ENCODE peak calls at places on chromosomes 7 and 10, in eight cellular contexts. S, K, E, L, C, I, W and J are unnamed samples. For H3K36me3, the result is how much of the 10 kb centered on the place peaks cover.

GRCh38 chr10:128914681-128915080 is 552.4 kb upstream of the MGMT start:
- DNase-seq in I (no peak), E (no peak), K (no peak), L (no peak), C (no peak), W (peak), S (no peak), J (no peak)

GRCh38 chr10:119488675-119489074 is 53.8 kb downstream of the RGS10 start:
- DNase-seq in L (no peak), K (no peak), E (no peak), W (no peak), I (no peak), C (no peak), S (no peak), J (no peak)

GRCh38 chr7:102064361-102065025 is 222.2 kb upstream of the SH2B2 start:
- DNase-seq in K (peak), E (peak), C (peak), I (no peak), L (no peak), S (no peak), W (no peak), J (no peak)

GRCh38 chr10:133162910-133163856 is 3.2 kb downstream of the KNDC1 start:
- DNase-seq in E (no peak), S (no peak), K (peak), C (no peak), W (no peak), I (no peak), L (no peak), J (no peak)

GRCh38 chr10:14454629-14455028 is 123.9 kb upstream of the FRMD4A start:
- DNase-seq in S (no peak), W (no peak), I (no peak), E (no peak), L (no peak), K (no peak), C (no peak), J (no peak)

GRCh38 chr10:43710772-43711471 is 62.2 kb upstream of the ZNF32 start:
- DNase-seq in C (no peak), I (no peak), E (no peak), L (no peak), W (no peak), S (no peak), K (no peak), J (no peak)

GRCh38 chr10:70441161-70441876 is at the start of gene NODAL:
- DNase-seq in W (no peak), C (no peak), L (no peak), K (no peak), S (no peak), E (peak), I (no peak), J (no peak)

GRCh38 chr7:155808551-155809331 is 3.5 kb downstream of the SHH start:
- DNase-seq in S (no peak), I (no peak), C (no peak), W (no peak), K (no peak), L (no peak), E (peak), J (no peak)

GRCh38 chr10:69898941-69899340 is 97.2 kb downstream of the COL13A1 start:
- DNase-seq in L (no peak), E (no peak), C (no peak), S (no peak), I (no peak), W (no peak), K (no peak), J (no peak)

GRCh38 chr10:62047960-62048383 is 146.5 kb downstream of the ARID5B start:
- DNase-seq in K (no peak), E (no peak), L (no peak), C (no peak), I (no peak), W (peak), S (peak), J (no peak)

GRCh38 chr10:52030975-52031374 is 283.1 kb upstream of the DKK1 start:
- DNase-seq in E (no peak), W (no peak), C (no peak), L (no peak), K (no peak), I (no peak), S (no peak), J (no peak)

GRCh38 chr7:29398011-29398410 is 165.6 kb upstream of the PRR15 start:
- DNase-seq in S (no peak), I (no peak), C (no peak), E (no peak), W (no peak), K (no peak), L (no peak), J (no peak)

GRCh38 chr10:17431871-17432311 is 22.5 kb downstream of the ST8SIA6 start:
- DNase-seq in C (no peak), E (no peak), W (no peak), K (no peak), L (no peak), I (no peak), S (no peak), J (peak)

GRCh38 chr7:73715648-73716317 is 3.7 kb downstream of the STX1A start:
- DNase-seq in L (peak), I (no peak), E (no peak), K (no peak), C (peak), S (peak), W (no peak), J (no peak)

DNA sequence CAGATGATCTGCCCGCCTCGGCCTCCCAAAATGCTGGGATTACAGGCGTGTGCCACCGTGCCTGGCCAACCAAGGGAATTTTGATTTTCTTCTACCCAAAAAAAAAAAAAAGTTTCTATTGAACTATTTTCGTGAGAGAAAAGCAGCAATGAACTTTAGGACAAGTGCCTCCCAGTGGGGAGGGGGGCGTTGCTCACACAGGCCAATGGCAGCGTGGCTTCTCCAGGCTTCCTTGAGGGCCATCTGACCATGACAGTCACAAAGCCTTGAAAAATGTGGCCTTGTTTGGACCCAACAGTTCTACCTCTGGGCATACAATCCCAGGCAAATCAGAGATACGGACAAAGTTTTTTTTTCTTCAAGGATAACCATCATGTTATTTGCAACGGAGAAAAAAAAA is 56.0 kb downstream of the TNRC18 start:
- DNase-seq in E (no peak), I (no peak), L (no peak), W (no peak), K (no peak), C (no peak), S (no peak), J (peak)
- H3K36me3 ChIP-seq in E (under half), I (under half), L (under half), W (under half), K (under half), C (under half), S (under half), J (under half)

DNA sequence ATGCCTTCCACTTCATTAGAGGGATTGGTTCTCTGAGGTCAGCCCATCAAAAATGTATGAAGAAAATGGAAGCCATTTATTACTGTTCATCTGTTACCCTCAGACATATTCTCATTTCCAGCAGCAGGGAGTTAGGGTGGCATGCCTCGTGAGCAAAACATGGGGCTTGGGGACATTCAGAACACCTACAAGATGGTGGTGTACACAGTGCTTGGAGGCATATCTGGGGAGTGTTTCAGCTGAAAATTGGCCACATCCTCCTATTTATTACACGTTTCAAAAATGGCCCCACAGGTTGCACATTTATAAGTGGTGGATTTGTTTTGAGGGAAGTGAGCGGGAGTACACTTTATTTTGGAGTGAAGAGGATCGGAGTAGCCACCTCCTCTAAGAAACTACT is 93.4 kb downstream of the SPAG6 start:
- DNase-seq in E (no peak), S (no peak), I (no peak), K (no peak), C (no peak), L (no peak), W (no peak), J (no peak)
- H3K4me3 ChIP-seq in E (no peak), S (no peak), I (no peak), K (no peak), C (peak), L (no peak), W (peak), J (no peak)

DNA sequence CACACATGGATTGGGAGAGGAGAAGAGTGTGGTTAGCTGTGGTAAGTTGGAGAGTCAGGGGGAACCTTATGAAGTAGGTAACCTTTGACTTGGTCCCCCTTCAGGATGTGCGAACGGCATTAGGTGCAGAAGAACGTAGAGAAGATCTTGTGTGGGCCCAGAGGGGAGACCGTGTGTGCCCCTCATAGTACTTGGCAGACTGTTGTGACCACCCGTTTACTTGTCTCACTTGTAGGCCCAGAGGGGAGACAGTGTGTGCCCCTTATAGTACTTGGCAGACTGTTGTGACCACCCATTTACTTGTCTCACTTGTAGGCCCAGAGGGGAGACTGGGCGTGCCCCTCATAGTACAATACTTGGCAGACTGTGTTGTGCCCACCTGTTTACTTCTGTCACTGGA is 2.6 kb downstream of the GTPBP4 start:
- DNase-seq in E (no peak), W (no peak), I (no peak), C (no peak), K (no peak), S (no peak), L (no peak), J (no peak)
- H3K36me3 ChIP-seq in E (under half), W (under half), I (under half), C (under half), K (under half), S (under half), L (under half), J (under half)

GRCh38 chr7:39624202-39624807 is 933 bp downstream of the RALA start:
- DNase-seq in S (peak), K (no peak), C (no peak), L (no peak), E (peak), I (no peak), W (no peak), J (peak)

GRCh38 chr7:39621261-39621660 is 2.1 kb upstream of the RALA start:
- DNase-seq in W (no peak), I (no peak), C (no peak), K (no peak), S (no peak), E (no peak), L (peak), J (no peak)

GRCh38 chr7:39622609-39623311 is 612 bp upstream of the RALA start:
- DNase-seq in S (peak), I (no peak), L (no peak), W (peak), E (no peak), C (no peak), K (no peak), J (no peak)

GRCh38 chr7:39623312-39624201 is at the start of gene RALA:
- DNase-seq in I (no peak), W (peak), E (peak), S (peak), L (peak), C (peak), K (peak), J (peak)

GRCh38 chr7:39621784-39622411 is 1.5 kb upstream of the RALA start:
- DNase-seq in S (no peak), L (no peak), I (no peak), W (no peak), C (no peak), E (peak), K (no peak), J (no peak)
- H3K4me3 ChIP-seq in S (no peak), L (no peak), I (no peak), W (no peak), C (no peak), E (no peak), K (no peak), J (no peak)

DNA sequence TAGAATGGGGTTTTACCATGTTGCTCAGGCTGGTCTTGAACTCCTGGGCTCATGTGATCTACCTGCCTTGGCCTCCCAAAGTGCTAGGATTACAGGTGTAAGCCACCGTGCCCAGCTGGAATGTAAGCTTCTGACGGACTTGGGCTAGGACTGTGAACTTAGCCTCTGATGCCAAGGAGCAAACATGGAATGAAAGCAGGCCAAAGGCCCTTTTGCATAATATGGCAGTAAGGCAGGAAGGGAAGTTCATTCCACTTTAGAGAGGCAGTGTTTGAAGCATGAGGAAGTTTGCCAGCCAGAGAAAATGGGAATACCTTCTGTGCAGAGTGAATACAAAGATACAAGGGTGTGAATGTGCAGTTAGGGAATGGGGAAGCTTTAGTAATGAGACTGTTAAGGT is 20.3 kb downstream of the VCL start:
- DNase-seq in K (no peak), I (no peak), W (no peak), E (no peak), C (no peak), L (no peak), S (no peak), J (no peak)
- H3K36me3 ChIP-seq in K (under half), I (under half), W (under half), E (under half), C (under half), L (under half), S (under half), J (under half)

DNA sequence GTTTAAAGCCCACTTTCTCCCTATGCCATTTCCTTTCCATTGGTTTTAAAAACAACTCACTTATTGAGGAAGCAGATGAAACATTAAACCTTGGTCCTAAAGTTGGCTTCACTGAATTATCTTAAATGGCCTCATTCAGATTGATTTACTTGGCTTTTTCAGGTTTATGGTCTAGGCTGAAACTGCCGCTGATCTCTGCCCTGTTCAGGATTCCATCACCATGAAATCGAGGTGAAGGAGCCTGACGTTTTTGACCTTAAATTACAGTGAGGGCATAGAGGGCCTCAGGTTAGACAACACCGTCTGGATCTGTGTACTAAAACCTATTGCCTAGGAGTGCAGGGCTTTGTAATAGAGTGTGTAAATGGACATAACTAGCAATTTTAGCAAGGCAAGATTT is 383.7 kb downstream of the THSD7A start:
- DNase-seq in I (no peak), K (no peak), L (no peak), C (no peak), W (no peak), E (no peak), S (no peak), J (no peak)
- H3K4me3 ChIP-seq in I (no peak), K (no peak), L (no peak), C (no peak), W (no peak), E (no peak), S (no peak), J (no peak)

GRCh38 chr10:22544325-22545068 is 169.9 kb downstream of the PIP4K2A start:
- DNase-seq in C (no peak), I (no peak), K (no peak), W (no peak), L (no peak), E (no peak), S (no peak), J (no peak)

GRCh38 chr10:22545643-22546042 is 168.7 kb downstream of the PIP4K2A start:
- DNase-seq in L (no peak), K (no peak), E (no peak), I (no peak), S (no peak), C (no peak), W (no peak), J (no peak)

GRCh38 chr10:22541900-22542299 is 172.5 kb downstream of the PIP4K2A start:
- DNase-seq in W (no peak), S (no peak), I (no peak), K (no peak), C (no peak), E (no peak), L (no peak), J (no peak)

GRCh38 chr10:22539579-22540160 is 174.7 kb downstream of the PIP4K2A start:
- DNase-seq in K (no peak), L (no peak), S (no peak), E (no peak), C (no peak), W (no peak), I (no peak), J (no peak)

DNA sequence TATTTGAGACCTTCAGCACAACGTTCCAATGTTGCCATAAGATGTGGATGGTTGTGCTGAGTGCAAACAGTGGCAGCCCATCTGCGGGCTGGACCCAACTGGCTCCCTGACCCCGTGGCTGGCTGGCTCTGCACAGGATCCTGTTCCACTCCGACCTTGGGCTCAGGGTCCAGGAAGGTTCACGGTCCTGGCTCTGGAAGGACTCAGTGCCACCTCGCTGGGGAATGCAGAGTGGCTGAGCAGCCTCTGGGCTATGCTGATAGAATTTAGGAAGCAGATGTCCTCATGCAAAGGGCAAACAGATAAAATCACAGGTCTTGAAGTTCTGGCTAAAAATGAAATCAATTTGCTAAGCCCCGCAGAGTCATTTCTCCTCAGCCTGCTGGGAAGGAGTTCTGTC is 171.6 kb downstream of the PIP4K2A start:
- DNase-seq in S (no peak), K (no peak), I (no peak), L (no peak), C (no peak), E (no peak), W (no peak), J (no peak)
- H3K36me3 ChIP-seq in S (under half), K (under half), I (under half), L (under half), C (under half), E (under half), W (under half), J (under half)

DNA sequence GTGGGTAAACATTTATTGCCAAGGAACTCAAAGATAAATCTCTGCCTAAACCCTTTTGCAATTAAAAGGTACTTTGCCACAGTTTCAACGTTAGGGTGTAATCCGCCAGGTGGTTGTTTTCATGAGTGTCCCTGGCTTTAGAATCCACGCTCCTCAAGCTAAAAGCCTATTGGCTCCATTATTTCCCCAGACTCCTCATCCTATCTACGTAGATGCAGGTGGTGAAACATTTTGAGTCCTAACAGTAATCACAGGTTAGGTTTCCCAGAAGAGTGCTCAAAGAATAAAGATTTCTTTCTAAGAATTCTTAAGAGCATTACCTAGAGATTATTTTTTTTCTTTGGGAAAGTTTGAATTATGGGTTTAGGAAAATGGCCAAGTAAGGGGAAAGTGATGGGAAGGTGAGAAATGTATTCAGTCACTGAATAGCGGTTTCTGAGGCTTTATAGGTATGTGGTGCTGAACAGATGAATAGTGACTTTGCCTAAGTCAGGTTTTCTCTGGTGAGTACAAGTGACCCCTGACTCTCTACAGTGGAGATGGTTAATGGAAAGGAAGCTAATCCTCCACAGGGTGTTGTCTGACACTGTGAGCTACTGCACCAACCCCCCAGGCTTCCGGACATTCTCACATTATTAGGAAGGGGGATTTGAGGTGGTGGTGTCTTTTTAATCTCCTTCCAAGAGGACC is 60.2 kb downstream of the NRP1 start:
- DNase-seq in I (no peak), E (peak), W (no peak), K (no peak), C (no peak), S (no peak), L (no peak), J (no peak)
- H3K4me3 ChIP-seq in I (no peak), E (no peak), W (no peak), K (no peak), C (peak), S (no peak), L (no peak), J (no peak)

GRCh38 chr7:7188091-7188490 is 5.7 kb downstream of the C1GALT1 start:
- DNase-seq in E (peak), W (no peak), S (no peak), K (no peak), I (no peak), L (no peak), C (no peak), J (no peak)
- H3K36me3 ChIP-seq in E (under half), W (under half), S (under half), K (under half), I (under half), L (under half), C (under half), J (under half)

GRCh38 chr7:818031-818699 is 14.1 kb upstream of the SUN1 start:
- DNase-seq in W (no peak), K (peak), S (peak), E (no peak), I (no peak), L (no peak), C (no peak), J (no peak)
- H3K4me3 ChIP-seq in W (peak), K (no peak), S (peak), E (no peak), I (no peak), L (no peak), C (peak), J (no peak)